ENCODE peak calls at places on chromosomes 12 and 14, in six cellular contexts. One of them, this sample, is unnamed.

GRCh38 chr14:101077511-101078074 is 174.1 kb upstream of the RTL1 start:
- DNase-seq in HuH-7.5: no peak
- DNase-seq in CD8-positive, alpha-beta memory T cell: no peak
- DNase-seq in stimulated activated naive B cell treated with anti-CD40 and anti-IgM and Interleukin-4, amounts not matched to agents 10 μg/mL and 1 μg/mL and 100 μg/mL, for 72 hours: no peak
- DNase-seq in activated CD8-positive, alpha-beta memory T cell treated with anti-CD3 and anti-CD28 coated beads for 48 hours: no peak
- DNase-seq in GM12864: no peak
- DNase-seq in this sample: peak

GRCh38 chr14:93733231-93733630 is 55.1 kb downstream of the PRIMA1 start:
- DNase-seq in HuH-7.5: no peak
- DNase-seq in stimulated activated naive B cell treated with anti-CD40 and anti-IgM and Interleukin-4, amounts not matched to agents 10 μg/mL and 1 μg/mL and 100 μg/mL, for 72 hours: no peak
- DNase-seq in GM12864: no peak
- DNase-seq in CD8-positive, alpha-beta memory T cell: no peak
- DNase-seq in activated CD8-positive, alpha-beta memory T cell treated with anti-CD3 and anti-CD28 coated beads for 48 hours: no peak
- DNase-seq in this sample: no peak

GRCh38 chr12:10783252-10783651 is 19.2 kb downstream of the TAS2R7 start:
- DNase-seq in HuH-7.5: no peak
- DNase-seq in GM12864: no peak
- DNase-seq in stimulated activated naive B cell treated with anti-CD40 and anti-IgM and Interleukin-4, amounts not matched to agents 10 μg/mL and 1 μg/mL and 100 μg/mL, for 72 hours: no peak
- DNase-seq in CD8-positive, alpha-beta memory T cell: no peak
- DNase-seq in activated CD8-positive, alpha-beta memory T cell treated with anti-CD3 and anti-CD28 coated beads for 48 hours: no peak
- DNase-seq in this sample: no peak

GRCh38 chr12:88693837-88694445 is 113.7 kb upstream of the KITLG start:
- DNase-seq in HuH-7.5: no peak
- DNase-seq in stimulated activated naive B cell treated with anti-CD40 and anti-IgM and Interleukin-4, amounts not matched to agents 10 μg/mL and 1 μg/mL and 100 μg/mL, for 72 hours: no peak
- DNase-seq in activated CD8-positive, alpha-beta memory T cell treated with anti-CD3 and anti-CD28 coated beads for 48 hours: no peak
- DNase-seq in CD8-positive, alpha-beta memory T cell: no peak
- DNase-seq in GM12864: no peak
- DNase-seq in this sample: no peak

GRCh38 chr14:102187044-102187443 is 47.3 kb downstream of the WDR20 start:
- DNase-seq in stimulated activated naive B cell treated with anti-CD40 and anti-IgM and Interleukin-4, amounts not matched to agents 10 μg/mL and 1 μg/mL and 100 μg/mL, for 72 hours: no peak
- DNase-seq in activated CD8-positive, alpha-beta memory T cell treated with anti-CD3 and anti-CD28 coated beads for 48 hours: no peak
- DNase-seq in GM12864: no peak
- DNase-seq in HuH-7.5: no peak
- DNase-seq in CD8-positive, alpha-beta memory T cell: no peak
- DNase-seq in this sample: peak

GRCh38 chr12:107895966-107896365 is 121.5 kb downstream of the ASCL4 start:
- DNase-seq in HuH-7.5: no peak
- DNase-seq in activated CD8-positive, alpha-beta memory T cell treated with anti-CD3 and anti-CD28 coated beads for 48 hours: no peak
- DNase-seq in CD8-positive, alpha-beta memory T cell: no peak
- DNase-seq in GM12864: no peak
- DNase-seq in stimulated activated naive B cell treated with anti-CD40 and anti-IgM and Interleukin-4, amounts not matched to agents 10 μg/mL and 1 μg/mL and 100 μg/mL, for 72 hours: no peak
- DNase-seq in this sample: no peak

GRCh38 chr12:130186631-130187269 is 24.5 kb downstream of the FZD10 start:
- DNase-seq in activated CD8-positive, alpha-beta memory T cell treated with anti-CD3 and anti-CD28 coated beads for 48 hours: no peak
- DNase-seq in HuH-7.5: no peak
- DNase-seq in CD8-positive, alpha-beta memory T cell: no peak
- DNase-seq in GM12864: no peak
- DNase-seq in stimulated activated naive B cell treated with anti-CD40 and anti-IgM and Interleukin-4, amounts not matched to agents 10 μg/mL and 1 μg/mL and 100 μg/mL, for 72 hours: no peak
- DNase-seq in this sample: no peak

GRCh38 chr14:105100931-105101330 is 35.7 kb upstream of the GPR132 start:
- DNase-seq in stimulated activated naive B cell treated with anti-CD40 and anti-IgM and Interleukin-4, amounts not matched to agents 10 μg/mL and 1 μg/mL and 100 μg/mL, for 72 hours: no peak
- DNase-seq in GM12864: no peak
- DNase-seq in HuH-7.5: no peak
- DNase-seq in activated CD8-positive, alpha-beta memory T cell treated with anti-CD3 and anti-CD28 coated beads for 48 hours: no peak
- DNase-seq in CD8-positive, alpha-beta memory T cell: no peak
- DNase-seq in this sample: no peak

GRCh38 chr12:110372056-110372425 is 31.5 kb downstream of the ANAPC7 start:
- DNase-seq in HuH-7.5: no peak
- DNase-seq in activated CD8-positive, alpha-beta memory T cell treated with anti-CD3 and anti-CD28 coated beads for 48 hours: no peak
- DNase-seq in GM12864: no peak
- DNase-seq in stimulated activated naive B cell treated with anti-CD40 and anti-IgM and Interleukin-4, amounts not matched to agents 10 μg/mL and 1 μg/mL and 100 μg/mL, for 72 hours: no peak
- DNase-seq in CD8-positive, alpha-beta memory T cell: no peak
- DNase-seq in this sample: no peak

GRCh38 chr12:29744365-29744764 is 39.4 kb downstream of the TMTC1 start:
- DNase-seq in GM12864: no peak
- DNase-seq in HuH-7.5: no peak
- DNase-seq in activated CD8-positive, alpha-beta memory T cell treated with anti-CD3 and anti-CD28 coated beads for 48 hours: no peak
- DNase-seq in stimulated activated naive B cell treated with anti-CD40 and anti-IgM and Interleukin-4, amounts not matched to agents 10 μg/mL and 1 μg/mL and 100 μg/mL, for 72 hours: no peak
- DNase-seq in CD8-positive, alpha-beta memory T cell: no peak
- DNase-seq in this sample: peak

GRCh38 chr12:108939594-108939993 is 59.7 kb downstream of the DAO start:
- DNase-seq in activated CD8-positive, alpha-beta memory T cell treated with anti-CD3 and anti-CD28 coated beads for 48 hours: no peak
- DNase-seq in stimulated activated naive B cell treated with anti-CD40 and anti-IgM and Interleukin-4, amounts not matched to agents 10 μg/mL and 1 μg/mL and 100 μg/mL, for 72 hours: peak
- DNase-seq in GM12864: peak
- DNase-seq in CD8-positive, alpha-beta memory T cell: peak
- DNase-seq in HuH-7.5: no peak
- DNase-seq in this sample: peak

GRCh38 chr12:4421590-4422031 is 24.0 kb downstream of the FGF6 start:
- DNase-seq in CD8-positive, alpha-beta memory T cell: peak
- DNase-seq in GM12864: no peak
- DNase-seq in activated CD8-positive, alpha-beta memory T cell treated with anti-CD3 and anti-CD28 coated beads for 48 hours: no peak
- DNase-seq in HuH-7.5: peak
- DNase-seq in stimulated activated naive B cell treated with anti-CD40 and anti-IgM and Interleukin-4, amounts not matched to agents 10 μg/mL and 1 μg/mL and 100 μg/mL, for 72 hours: no peak
- DNase-seq in this sample: peak

GRCh38 chr14:21711360-21711961 is 37.8 kb upstream of the OR4E1 start:
- DNase-seq in stimulated activated naive B cell treated with anti-CD40 and anti-IgM and Interleukin-4, amounts not matched to agents 10 μg/mL and 1 μg/mL and 100 μg/mL, for 72 hours: no peak
- DNase-seq in CD8-positive, alpha-beta memory T cell: peak
- DNase-seq in GM12864: peak
- DNase-seq in activated CD8-positive, alpha-beta memory T cell treated with anti-CD3 and anti-CD28 coated beads for 48 hours: no peak
- DNase-seq in HuH-7.5: peak
- DNase-seq in this sample: peak

GRCh38 chr12:51000245-51000644 is 25.9 kb downstream of the SLC11A2 start:
- DNase-seq in GM12864: no peak
- DNase-seq in HuH-7.5: no peak
- DNase-seq in activated CD8-positive, alpha-beta memory T cell treated with anti-CD3 and anti-CD28 coated beads for 48 hours: no peak
- DNase-seq in CD8-positive, alpha-beta memory T cell: no peak
- DNase-seq in stimulated activated naive B cell treated with anti-CD40 and anti-IgM and Interleukin-4, amounts not matched to agents 10 μg/mL and 1 μg/mL and 100 μg/mL, for 72 hours: no peak
- DNase-seq in this sample: no peak

GRCh38 chr12:64836856-64837255 is 12.4 kb downstream of the TBC1D30 start:
- DNase-seq in activated CD8-positive, alpha-beta memory T cell treated with anti-CD3 and anti-CD28 coated beads for 48 hours: no peak
- DNase-seq in stimulated activated naive B cell treated with anti-CD40 and anti-IgM and Interleukin-4, amounts not matched to agents 10 μg/mL and 1 μg/mL and 100 μg/mL, for 72 hours: no peak
- DNase-seq in GM12864: no peak
- DNase-seq in HuH-7.5: no peak
- DNase-seq in CD8-positive, alpha-beta memory T cell: no peak
- DNase-seq in this sample: no peak

GRCh38 chr14:24332094-24332983 is 2.5 kb downstream of the ADCY4 start:
- DNase-seq in GM12864: peak
- DNase-seq in HuH-7.5: peak
- DNase-seq in activated CD8-positive, alpha-beta memory T cell treated with anti-CD3 and anti-CD28 coated beads for 48 hours: peak
- DNase-seq in stimulated activated naive B cell treated with anti-CD40 and anti-IgM and Interleukin-4, amounts not matched to agents 10 μg/mL and 1 μg/mL and 100 μg/mL, for 72 hours: peak
- DNase-seq in CD8-positive, alpha-beta memory T cell: peak
- DNase-seq in this sample: peak

GRCh38 chr14:95156153-95156764 is 1.1 kb downstream of the DICER1 start:
- DNase-seq in stimulated activated naive B cell treated with anti-CD40 and anti-IgM and Interleukin-4, amounts not matched to agents 10 μg/mL and 1 μg/mL and 100 μg/mL, for 72 hours: no peak
- DNase-seq in GM12864: no peak
- DNase-seq in HuH-7.5: no peak
- DNase-seq in activated CD8-positive, alpha-beta memory T cell treated with anti-CD3 and anti-CD28 coated beads for 48 hours: no peak
- DNase-seq in CD8-positive, alpha-beta memory T cell: no peak
- DNase-seq in this sample: peak

This sample was measured in mesenchymal stem cell.